ENCODE peak calls at places on chromosome 12, in ten cellular contexts. Q is HCT116, L is endothelial cell of umbilical vein, T is prostate gland, S is spleen, A is K562, Z is vagina, D is sigmoid colon, X is stomach, H is transverse colon. E is an unnamed sample.

GRCh38 chr12:114012744-114013431 is 46.8 kb upstream of the RBM19 start:
- DNase-seq in Z (no peak), X (no peak), T (no peak), H (no peak), Q (no peak), A (no peak), S (no peak), L (no peak), D (no peak), E (no peak)

GRCh38 chr12:50771409-50771808 is 7.5 kb downstream of the ATF1 start:
- DNase-seq in S (no peak), Q (no peak), L (no peak), Z (no peak), X (no peak), H (no peak), T (no peak), A (no peak), D (no peak), E (no peak)

GRCh38 chr12:68532887-68533248 is 77.8 kb upstream of the RAP1B start:
- DNase-seq in A (no peak), X (no peak), Z (no peak), D (no peak), Q (no peak), H (no peak), S (no peak), T (no peak), L (no peak), E (no peak)

GRCh38 chr12:55675671-55676070 is 32.0 kb downstream of the ITGA7 start:
- DNase-seq in D (peak; percentile 48), Q (no peak), A (no peak), T (no peak), S (no peak), H (peak; percentile 56), L (no peak), X (no peak), Z (no peak), E (no peak)

GRCh38 chr12:100554608-100555077 is 18.8 kb upstream of the GAS2L3 start:
- DNase-seq in A (peak; percentile 69), S (no peak), T (no peak), L (peak; percentile 96), H (no peak), X (no peak), Z (no peak), Q (peak; percentile 86), D (no peak), E (no peak)

GRCh38 chr12:100163416-100164152 is 20.9 kb upstream of the BLTP3B start:
- DNase-seq in Q (peak; percentile 64), D (peak; percentile 87), A (peak; percentile 54), T (peak; percentile 77), Z (no peak), X (peak; percentile 88), L (peak; percentile 54), S (peak; percentile 93), H (peak; percentile 87), E (peak; percentile 90)

GRCh38 chr12:115794659-115795081 is 482.8 kb downstream of the MED13L start:
- DNase-seq in D (no peak), Q (no peak), X (no peak), Z (no peak), L (no peak), S (no peak), T (no peak), A (no peak), H (peak; percentile 41), E (no peak)

GRCh38 chr12:122501489-122501989 is 807 bp upstream of the ZCCHC8 start:
- DNase-seq in A (no peak), L (no peak), T (no peak), S (no peak), Q (no peak), Z (no peak), D (no peak), H (no peak), X (no peak), E (no peak)

GRCh38 chr12:21852251-21852650 is 77.7 kb upstream of the KCNJ8 start:
- DNase-seq in D (no peak), X (no peak), S (no peak), Q (no peak), A (no peak), T (no peak), Z (no peak), L (no peak), H (no peak), E (no peak)

GRCh38 chr12:130436741-130437501 is 99.2 kb downstream of the PIWIL1 start:
- DNase-seq in D (peak; percentile 60), L (no peak), H (no peak), T (no peak), Z (no peak), X (no peak), S (peak; percentile 74), Q (no peak), A (no peak), E (no peak)

DNA sequence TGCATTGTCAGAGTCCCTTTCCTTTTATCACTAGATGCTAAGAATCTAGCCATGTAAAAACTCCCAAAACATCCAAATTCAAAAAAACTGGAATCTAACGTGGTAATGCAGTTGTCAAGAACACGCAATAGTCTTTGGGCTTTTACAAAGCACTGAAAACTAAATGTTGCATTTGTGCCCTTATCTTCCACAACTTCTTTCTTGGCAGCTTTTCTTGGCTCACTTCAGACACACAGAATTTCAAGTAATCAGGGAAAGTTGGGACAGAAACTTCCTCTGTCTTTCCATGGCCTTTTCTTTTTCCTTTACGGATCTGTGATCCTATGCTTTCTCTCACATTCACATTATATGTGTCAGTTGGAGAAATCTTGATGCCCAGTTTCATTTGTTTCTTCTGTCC is 136.0 kb downstream of the CRADD start:
- DNase-seq in L (peak; percentile 42), A (no peak), X (no peak), H (no peak), Q (no peak), T (no peak), D (no peak), Z (peak; percentile 80), S (no peak), E (no peak)
- H3K4me1 ChIP-seq in L (no peaks in the 10 kb centered on the region), A (peaks cover 8% of the 10 kb centered on the region), X (peaks cover 20% of the 10 kb centered on the region), H (peaks cover 17% of the 10 kb centered on the region), Q (no peaks in the 10 kb centered on the region), T (peaks cover 35% of the 10 kb centered on the region), D (peaks cover 78% of the 10 kb centered on the region), Z (peaks cover 61% of the 10 kb centered on the region), S (peaks cover 15% of the 10 kb centered on the region), E (peaks cover 32% of the 10 kb centered on the region)

DNA sequence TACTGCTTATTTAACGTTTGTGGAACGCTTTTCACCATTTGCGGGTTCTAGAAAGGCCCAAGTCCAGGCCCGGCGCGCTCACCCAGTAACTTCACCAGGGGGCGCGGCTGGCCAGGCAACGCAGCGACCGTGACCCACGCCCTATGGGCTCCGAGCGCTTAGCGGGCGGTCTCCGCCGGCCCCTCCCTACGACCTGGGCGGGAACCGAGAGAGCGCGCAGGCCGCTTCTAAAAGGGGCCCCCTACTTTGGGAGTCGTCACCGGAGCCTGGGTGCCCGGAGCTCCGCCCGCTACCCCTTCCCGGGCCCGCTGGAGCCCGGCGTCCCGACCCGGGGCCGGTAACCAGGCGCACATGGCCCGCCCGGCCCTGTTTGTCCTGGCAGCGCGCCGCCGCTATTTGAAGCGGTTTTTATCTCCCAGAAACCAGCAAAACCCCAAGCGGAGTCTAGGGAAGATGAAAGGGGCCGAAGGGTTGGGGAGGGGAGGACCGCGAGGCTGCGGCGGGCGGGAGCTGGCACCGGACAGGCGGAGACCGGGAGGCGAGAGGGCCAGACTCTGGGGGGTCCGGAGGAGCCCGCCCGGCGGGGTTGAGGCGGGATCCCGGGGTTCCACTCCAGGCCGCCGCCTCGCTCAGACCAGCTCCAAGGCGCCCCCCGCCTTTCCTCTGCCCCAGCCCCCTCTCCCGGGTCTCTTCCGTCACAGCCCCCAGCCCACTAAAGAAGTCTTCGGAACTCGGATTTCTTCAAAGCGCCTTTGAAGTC is 3.5 kb upstream of the AAAS start:
- DNase-seq in Q (peak; percentile 83), L (peak; percentile 86), A (peak; percentile 95), Z (peak; percentile 93), D (peak; percentile 98), S (peak; percentile 98), H (peak; percentile 93), X (peak; percentile 93), T (peak; percentile 87), E (peak; percentile 96)
- TF ChIP-seq POLR2AphosphoS5 in Q (peak; percentile 71), L (peak; percentile 77), A (peak; percentile 61), Z (peak; percentile 95), D (peak; percentile 71), S (peak; percentile 71), H (no peak), X (peak; percentile 45), T (peak; percentile 60), E (peak; percentile 76)

DNA sequence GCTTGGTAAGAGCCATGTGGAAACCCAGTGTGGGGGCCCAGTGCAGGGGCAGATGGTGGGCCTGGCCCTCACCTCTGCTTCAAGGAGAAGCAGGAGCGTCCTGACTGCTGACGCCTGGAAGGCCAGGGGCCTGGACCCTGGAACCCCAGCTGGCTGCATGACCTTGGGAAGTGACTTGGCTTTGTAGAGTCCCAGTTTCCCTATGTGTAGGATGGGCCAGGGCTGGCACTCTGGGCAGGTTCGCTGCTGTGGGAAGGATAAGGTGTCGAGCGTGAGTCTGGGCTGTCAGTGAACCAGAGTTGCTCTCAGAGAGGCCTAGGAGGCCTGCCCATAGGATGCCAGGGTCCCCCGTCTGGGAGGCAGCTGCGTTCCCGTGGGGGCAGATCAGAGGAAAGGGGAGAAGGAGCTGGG is 43.2 kb downstream of the TRAFD1 start:
- DNase-seq in Z (no peak), T (no peak), H (no peak), X (no peak), A (no peak), Q (no peak), D (peak; percentile 47), L (no peak), S (peak; percentile 62), E (no peak)
- TF ChIP-seq POLR2A in Z (no peak), T (no peak), H (no peak), X (no peak), A (no peak), Q (no peak), D (no peak), L (no peak), S (no peak), E (no peak)

GRCh38 chr12:2925322-2925995 is 33.7 kb upstream of the TEAD4 start:
- DNase-seq in T (no peak), A (no peak), D (no peak), H (no peak), S (no peak), L (no peak), X (no peak), Z (no peak), Q (no peak), E (no peak)

GRCh38 chr12:2919249-2919648 is 28.6 kb downstream of the TULP3 start:
- DNase-seq in Z (no peak), H (no peak), L (peak; percentile 70), T (no peak), D (no peak), Q (no peak), S (no peak), X (no peak), A (no peak), E (no peak)

GRCh38 chr12:2922329-2922728 is 31.6 kb downstream of the TULP3 start:
- DNase-seq in H (no peak), Q (no peak), D (no peak), Z (no peak), S (no peak), A (no peak), L (no peak), X (no peak), T (no peak), E (no peak)

DNA sequence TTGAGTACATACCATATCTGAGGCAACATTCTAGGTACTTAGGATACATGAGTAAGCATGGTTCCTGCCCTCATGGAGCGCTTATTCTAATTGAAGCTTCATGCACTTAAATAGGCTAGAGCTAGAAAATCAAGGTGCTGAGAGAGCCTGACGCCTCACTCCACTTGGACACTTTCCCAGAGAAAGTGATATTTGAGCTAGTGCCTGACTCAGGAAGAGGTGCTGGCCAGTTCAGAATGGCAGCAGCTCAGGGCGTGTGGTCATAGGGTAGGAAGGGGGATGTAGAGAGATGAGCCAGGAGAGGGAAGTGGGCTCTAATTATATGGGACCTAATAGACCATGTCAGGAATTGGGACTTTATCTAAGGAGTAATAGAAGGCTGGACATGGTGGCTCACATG is 33.3 kb downstream of the TULP3 start:
- DNase-seq in D (peak; percentile 25), Z (no peak), L (no peak), Q (no peak), S (no peak), X (no peak), H (no peak), A (no peak), T (no peak), E (no peak)
- H3K4me1 ChIP-seq in D (no peaks in the 10 kb centered on the region), Z (no peaks in the 10 kb centered on the region), L (peaks cover 9% of the 10 kb centered on the region), Q (no peaks in the 10 kb centered on the region), S (no peaks in the 10 kb centered on the region), X (no peaks in the 10 kb centered on the region), H (no peaks in the 10 kb centered on the region), A (no peaks in the 10 kb centered on the region), T (no peaks in the 10 kb centered on the region), E (no peaks in the 10 kb centered on the region)